ENCODE peak calls at places on chromosomes 12 and 14, in four cellular contexts. C is neural crest cell, K is germinal center, L is osteoblast. H is an unnamed sample.

GRCh38 chr14:104882325-104882973 is 17.4 kb downstream of the CEP170B start:
- DNase-seq in C (no peak), K (peak), L (peak), H (peak)

GRCh38 chr14:79585845-79586244 is 625.5 kb downstream of the DIO2 start:
- DNase-seq in C (no peak), K (no peak), L (no peak), H (no peak)

GRCh38 chr12:26361964-26362363 is 166.6 kb downstream of the SSPN start:
- DNase-seq in C (no peak), K (no peak), L (no peak), H (no peak)

GRCh38 chr14:75689012-75689411 is 28.0 kb downstream of the TTLL5 start:
- DNase-seq in C (no peak), K (no peak), L (no peak), H (no peak)

GRCh38 chr12:27277846-27278260 is 33.8 kb downstream of the STK38L start:
- DNase-seq in C (no peak), K (no peak), L (no peak), H (no peak)

GRCh38 chr14:85536835-85537195 is 6.9 kb downstream of the FLRT2 start:
- DNase-seq in C (no peak), K (no peak), L (no peak), H (no peak)

GRCh38 chr12:82862069-82862841 is 175.5 kb downstream of the TMTC2 start:
- DNase-seq in C (no peak), K (no peak), L (no peak), H (no peak)

GRCh38 chr14:76314521-76314951 is 61.4 kb upstream of the ESRRB start:
- DNase-seq in C (no peak), K (no peak), L (no peak), H (no peak)

GRCh38 chr12:3775385-3776035 is 22.6 kb upstream of the CRACR2A start:
- DNase-seq in C (no peak), K (no peak), L (no peak), H (no peak)

GRCh38 chr12:89779090-89779489 is 70.5 kb upstream of the ATP2B1 start:
- DNase-seq in C (no peak), K (no peak), L (no peak), H (no peak)

GRCh38 chr12:90729741-90730140 is 225.2 kb downstream of the CCER1 start:
- DNase-seq in C (no peak), K (no peak), L (no peak), H (no peak)

GRCh38 chr14:39393289-39393688 is 38.9 kb downstream of the FBXO33 start:
- DNase-seq in C (no peak), K (no peak), L (no peak), H (no peak)

GRCh38 chr12:113413488-113413939 is 8.7 kb upstream of the SDSL start:
- DNase-seq in C (no peak), K (no peak), L (peak), H (no peak)

GRCh38 chr12:94427520-94428381 is 31.9 kb downstream of the CEP83 start:
- DNase-seq in C (no peak), K (no peak), L (no peak), H (no peak)

GRCh38 chr12:104619305-104619704 is 162.6 kb downstream of the CHST11 start:
- DNase-seq in C (no peak), K (no peak), L (no peak), H (no peak)

GRCh38 chr12:112524676-112525425 is 106.1 kb downstream of the PTPN11 start:
- DNase-seq in C (no peak), K (no peak), L (peak), H (no peak)

GRCh38 chr14:34711169-34711568 is 3.2 kb downstream of the CFL2 start:
- DNase-seq in C (no peak), K (peak), L (peak), H (peak)

GRCh38 chr12:29796823-29797263 is 13.1 kb upstream of the TMTC1 start:
- DNase-seq in C (no peak), K (no peak), L (peak), H (no peak)

GRCh38 chr12:14664434-14665023 is 31.9 kb downstream of the GUCY2C start:
- DNase-seq in C (no peak), K (peak), L (peak), H (peak)

GRCh38 chr12:51156366-51156765 is 16.6 kb downstream of the TFCP2 start:
- DNase-seq in C (no peak), K (no peak), L (no peak), H (no peak)

GRCh38 chr12:57126061-57126460 is 2.2 kb upstream of the LRP1 start:
- DNase-seq in C (no peak), K (no peak), L (no peak), H (no peak)

GRCh38 chr14:100440207-100440631 is 117.1 kb downstream of the SLC25A47 start:
- DNase-seq in C (peak), K (peak), L (peak), H (no peak)

GRCh38 chr14:89620436-89620835 is 203.4 kb upstream of the FOXN3 start:
- DNase-seq in C (no peak), K (no peak), L (no peak), H (no peak)

GRCh38 chr12:97763113-97763512 is 300.5 kb downstream of the RMST start:
- DNase-seq in C (no peak), K (no peak), L (no peak), H (no peak)

GRCh38 chr12:25347716-25348261 is 97.1 kb upstream of the KRAS start:
- DNase-seq in C (no peak), K (no peak), L (no peak), H (no peak)

GRCh38 chr12:61490732-61491498 is 769.3 kb upstream of the USP15 start:
- DNase-seq in C (no peak), K (no peak), L (no peak), H (no peak)

GRCh38 chr12:91633734-91634357 is 451.2 kb upstream of the DCN start:
- DNase-seq in C (no peak), K (no peak), L (no peak), H (no peak)

GRCh38 chr14:21997300-21997699 is 323.7 kb upstream of the OR4E1 start:
- DNase-seq in C (no peak), K (no peak), L (no peak), H (peak)

GRCh38 chr12:113935459-113935858 is 30.7 kb downstream of the RBM19 start:
- DNase-seq in C (no peak), K (no peak), L (no peak), H (no peak)

GRCh38 chr14:103110681-103111296 is 12.5 kb upstream of the TNFAIP2 start:
- DNase-seq in C (no peak), K (no peak), L (no peak), H (peak)

GRCh38 chr12:8508912-8509841 is 4.1 kb upstream of the CLEC4D start:
- DNase-seq in C (no peak), K (no peak), L (no peak), H (peak)

GRCh38 chr12:22687677-22688076 is 62.7 kb downstream of the ETNK1 start:
- DNase-seq in C (no peak), K (no peak), L (peak), H (peak)

GRCh38 chr12:3231399-3231876 is 154.3 kb downstream of the TSPAN9 start:
- DNase-seq in C (no peak), K (no peak), L (no peak), H (no peak)